ENCODE peak calls at places on chromosomes 12 and 14, in eight cellular contexts. J is AG04450, V is GM10248, H is epithelial cell of esophagus, A is fibroblast of pulmonary artery, R is suprapubic skin, X is GM20000, W is PC-3. T is an unnamed sample.

GRCh38 chr12:131758016-131758739 is 47.3 kb downstream of the SFSWAP start:
- DNase-seq in J (no peak), V (no peak), R (no peak), H (no peak), A (no peak), X (no peak), W (no peak), T (no peak)

GRCh38 chr14:73804636-73805035 is 47.0 kb upstream of the PTGR2 start:
- DNase-seq in A (no peak), H (no peak), R (peak), X (no peak), J (no peak), W (no peak), V (no peak), T (no peak)

GRCh38 chr12:48775299-48775698 is 13.6 kb downstream of the ADCY6 start:
- DNase-seq in V (no peak), A (no peak), J (no peak), R (no peak), H (no peak), W (no peak), X (no peak), T (no peak)

GRCh38 chr14:61258985-61259384 is 22.2 kb downstream of the TMEM30B start:
- DNase-seq in V (no peak), J (no peak), R (no peak), H (no peak), X (no peak), A (peak), W (peak), T (no peak)

GRCh38 chr14:93027810-93028723 is 87.7 kb downstream of the ITPK1 start:
- DNase-seq in X (no peak), H (no peak), J (no peak), R (no peak), A (no peak), W (no peak), V (no peak), T (no peak)

GRCh38 chr14:82313889-82314288 is 780.2 kb upstream of the SEL1L start:
- DNase-seq in A (no peak), W (peak), H (no peak), R (no peak), V (no peak), X (no peak), J (no peak), T (no peak)

GRCh38 chr14:43949410-43949809 is 557.7 kb downstream of the FSCB start:
- DNase-seq in H (no peak), R (no peak), X (no peak), J (no peak), V (no peak), A (no peak), W (no peak), T (no peak)

GRCh38 chr12:52681551-52682380 is 1.6 kb upstream of the KRT1 start:
- DNase-seq in R (no peak), W (no peak), J (no peak), H (no peak), A (no peak), X (no peak), V (no peak), T (no peak)

GRCh38 chr14:75042040-75042439 is 9.2 kb downstream of the MLH3 start:
- DNase-seq in W (no peak), R (no peak), V (no peak), A (no peak), X (no peak), H (no peak), J (no peak), T (no peak)

GRCh38 chr12:122858591-122859302 is 23.5 kb downstream of the HIP1R start:
- DNase-seq in H (no peak), X (no peak), R (no peak), A (no peak), W (no peak), V (no peak), J (no peak), T (no peak)

GRCh38 chr12:113658030-113658655 is 186.5 kb upstream of the LHX5 start:
- DNase-seq in H (peak), X (no peak), R (no peak), W (peak), J (no peak), V (no peak), A (peak), T (no peak)

GRCh38 chr12:121614872-121615467 is 11.4 kb upstream of the ORAI1 start:
- DNase-seq in R (no peak), J (no peak), X (no peak), V (no peak), W (no peak), A (no peak), H (no peak), T (no peak)

GRCh38 chr12:115132145-115132544 is 448.2 kb upstream of the TBX3 start:
- DNase-seq in W (peak), A (peak), H (peak), V (no peak), J (no peak), X (no peak), R (no peak), T (no peak)

GRCh38 chr12:63103489-63104131 is 47.4 kb downstream of the AVPR1A start:
- DNase-seq in H (peak), V (peak), A (peak), W (peak), X (peak), J (no peak), R (no peak), T (peak)

GRCh38 chr12:75954076-75954475 is 77.5 kb downstream of the PHLDA1 start:
- DNase-seq in H (peak), A (peak), V (no peak), R (no peak), W (peak), J (peak), X (no peak), T (no peak)

GRCh38 chr14:64114166-64114565 is 180.0 kb downstream of the ESR2 start:
- DNase-seq in W (no peak), V (no peak), X (no peak), A (peak), J (no peak), R (no peak), H (peak), T (no peak)

GRCh38 chr12:120467439-120467838 is 2.1 kb downstream of the SRSF9 start:
- DNase-seq in X (no peak), J (no peak), H (no peak), A (no peak), V (no peak), R (no peak), W (no peak), T (no peak)

GRCh38 chr12:120469450-120470149 is at the start of gene SRSF9:
- DNase-seq in J (peak), H (peak), V (peak), X (peak), R (peak), W (peak), A (peak), T (peak)

GRCh38 chr12:120468271-120468845 is 1.2 kb downstream of the SRSF9 start:
- DNase-seq in R (no peak), A (peak), H (peak), V (peak), X (peak), W (peak), J (no peak), T (peak)

GRCh38 chr12:120470150-120470817 is 736 bp upstream of the SRSF9 start:
- DNase-seq in V (peak), X (no peak), H (peak), J (no peak), A (peak), R (no peak), W (peak), T (no peak)

GRCh38 chr12:120468846-120469449 is 600 bp downstream of the SRSF9 start:
- DNase-seq in R (no peak), W (no peak), J (no peak), H (no peak), V (peak), A (no peak), X (peak), T (peak)
- TF ChIP-seq CTCF in R (no peak), W (peak), J (peak), H (no peak), V (peak), A (no peak), X (no peak), T (peak)

GRCh38 chr12:102120886-102121285 is 903 bp downstream of the PARPBP start:
- DNase-seq in J (no peak), A (peak), X (peak), R (no peak), H (peak), W (peak), V (peak), T (peak)

GRCh38 chr12:102116392-102116791 is 3.5 kb downstream of the NUP37 start:
- DNase-seq in J (no peak), X (no peak), V (no peak), H (no peak), A (no peak), W (no peak), R (no peak), T (no peak)

GRCh38 chr12:102118874-102119273 is 1.0 kb downstream of the NUP37 start:
- DNase-seq in A (no peak), H (no peak), X (no peak), V (no peak), W (no peak), R (no peak), J (no peak), T (no peak)

GRCh38 chr12:102120564-102120873 is 536 bp downstream of the PARPBP start:
- DNase-seq in W (no peak), V (no peak), H (no peak), A (no peak), X (no peak), R (no peak), J (no peak), T (peak)

GRCh38 chr12:102119674-102120563 is at the start of the genes NUP37 and PARPBP:
- DNase-seq in W (peak), H (peak), V (peak), R (peak), J (peak), A (peak), X (peak), T (peak)
- TF ChIP-seq CTCF in W (no peak), H (no peak), V (peak), R (peak), J (no peak), A (no peak), X (no peak), T (no peak)

DNA sequence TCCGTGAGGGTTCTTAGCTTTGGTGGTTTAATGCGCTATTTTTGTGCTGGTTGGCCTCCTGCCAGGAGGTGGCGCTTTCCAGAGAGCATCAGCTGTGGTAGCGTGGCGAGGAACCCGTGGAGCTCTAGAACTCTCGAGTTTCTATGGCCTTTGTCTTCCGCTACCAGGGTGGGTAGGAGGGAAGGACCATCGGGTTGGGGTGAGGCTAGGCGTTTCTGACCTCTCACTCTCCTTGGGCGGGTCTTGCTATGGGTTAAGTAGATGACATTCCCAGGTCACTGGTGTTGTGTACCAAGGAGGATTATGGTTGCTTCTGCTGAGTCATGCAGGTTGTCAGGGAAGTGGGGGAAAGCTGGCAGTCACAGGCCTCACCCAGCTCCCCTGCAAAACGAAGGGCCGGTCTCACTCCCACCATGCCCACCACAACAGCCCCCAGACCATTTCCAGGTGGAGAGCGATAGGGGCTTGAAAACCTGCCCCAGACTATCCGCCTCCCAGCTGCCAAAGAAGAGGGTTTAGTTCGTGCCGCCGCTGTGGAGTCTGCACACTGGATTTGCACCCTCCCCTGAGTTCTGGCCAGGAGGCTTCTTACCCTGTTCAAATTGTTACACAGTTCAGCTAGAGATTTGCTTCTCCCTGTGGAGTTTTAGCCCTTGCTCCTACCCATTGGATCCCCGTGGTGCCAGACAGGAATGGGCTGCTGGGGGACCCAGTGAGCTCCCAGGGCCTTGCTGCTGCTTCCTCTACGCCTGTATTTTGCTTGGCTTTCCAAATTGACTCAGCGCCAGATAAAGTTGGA is 21.9 kb downstream of the RNFT2 start:
- DNase-seq in J (no peak), A (no peak), V (no peak), W (no peak), R (no peak), X (no peak), H (no peak), T (no peak)
- TF ChIP-seq CTCF in J (no peak), A (no peak), V (no peak), W (no peak), R (no peak), X (no peak), H (no peak), T (peak)

GRCh38 chr12:1913377-1914115 is 4.9 kb downstream of the CACNA2D4 start:
- DNase-seq in X (no peak), H (no peak), J (no peak), W (no peak), V (peak), A (no peak), R (peak), T (peak)
- TF ChIP-seq CTCF in X (no peak), H (no peak), J (no peak), W (no peak), V (no peak), A (no peak), R (no peak), T (no peak)

GRCh38 chr14:56244138-56244789 is 126.1 kb downstream of the PELI2 start:
- DNase-seq in W (peak), X (no peak), J (peak), A (peak), V (no peak), H (peak), R (no peak), T (no peak)

GRCh38 chr14:56248442-56248841 is 130.2 kb downstream of the PELI2 start:
- DNase-seq in H (no peak), J (no peak), W (no peak), V (no peak), X (no peak), A (no peak), R (no peak), T (no peak)

GRCh38 chr14:56243110-56243509 is 124.9 kb downstream of the PELI2 start:
- DNase-seq in W (no peak), J (no peak), H (no peak), V (no peak), R (no peak), X (no peak), A (no peak), T (no peak)

GRCh38 chr14:56247495-56248087 is 129.4 kb downstream of the PELI2 start:
- DNase-seq in J (no peak), X (no peak), H (peak), R (no peak), A (peak), V (no peak), W (peak), T (no peak)
- TF ChIP-seq CTCF in J (peak), X (no peak), H (peak), R (no peak), A (peak), V (peak), W (peak), T (no peak)

GRCh38 chr12:106303202-106303820 is 778 bp downstream of the TCP11L2 start:
- DNase-seq in V (peak), J (no peak), A (peak), R (peak), X (peak), H (peak), W (peak), T (peak)
- TF ChIP-seq CTCF in V (no peak), J (no peak), A (no peak), R (no peak), X (no peak), H (no peak), W (no peak), T (no peak)

GRCh38 chr14:101887219-101887618 is 77.2 kb upstream of the DYNC1H1 start:
- DNase-seq in W (no peak), V (no peak), X (no peak), J (no peak), H (no peak), R (no peak), A (no peak), T (no peak)
- TF ChIP-seq CTCF in W (no peak), V (no peak), X (no peak), J (no peak), H (no peak), R (no peak), A (no peak), T (no peak)

DNA sequence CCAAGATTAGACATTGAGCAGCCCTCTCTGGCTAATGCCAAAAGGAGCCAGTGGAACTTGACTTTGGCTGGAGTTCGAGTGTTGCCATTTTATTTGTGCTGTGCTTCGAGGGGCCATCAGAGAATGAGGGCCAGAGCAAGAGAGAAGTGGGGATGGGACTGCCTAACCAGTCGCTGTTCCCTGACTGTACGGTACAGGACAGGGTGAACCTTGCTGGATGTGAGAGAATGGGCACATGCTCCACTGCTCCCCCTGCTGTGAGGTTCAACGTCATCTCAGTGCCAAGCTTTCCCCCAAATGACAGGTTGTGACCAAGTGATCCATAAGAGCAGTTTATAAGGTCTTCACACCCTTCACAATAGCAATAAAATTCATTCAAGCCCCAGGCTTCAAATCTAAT is 55.1 kb upstream of the BCL11B start:
- DNase-seq in H (no peak), A (no peak), X (no peak), W (no peak), J (no peak), V (peak), R (peak), T (peak)
- TF ChIP-seq CTCF in H (no peak), A (no peak), X (no peak), W (peak), J (no peak), V (no peak), R (no peak), T (peak)

DNA sequence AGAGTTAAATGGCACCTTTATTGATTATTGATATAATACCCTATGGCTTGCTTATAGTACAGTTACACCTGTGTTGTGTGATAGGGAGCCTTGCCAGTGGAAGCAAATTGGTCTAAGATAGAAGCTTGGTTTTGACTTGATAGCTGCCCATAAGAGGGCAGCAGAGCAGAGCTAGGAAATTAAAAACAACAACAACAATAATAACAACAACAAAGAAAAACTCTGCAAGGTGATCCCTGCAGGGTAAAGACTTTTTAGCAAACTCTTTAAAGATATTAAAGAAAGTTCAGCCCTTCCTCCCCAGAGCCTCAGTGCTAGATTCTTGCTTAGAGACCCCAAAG is 18.0 kb upstream of the RNASE10 start:
- DNase-seq in W (no peak), V (no peak), H (peak), R (no peak), X (no peak), A (no peak), J (no peak), T (no peak)
- TF ChIP-seq CTCF in W (peak), V (no peak), H (peak), R (no peak), X (no peak), A (no peak), J (no peak), T (peak)

GRCh38 chr14:50734950-50735697 is 67.0 kb upstream of the SAV1 start:
- DNase-seq in R (no peak), X (no peak), H (peak), A (no peak), J (no peak), V (no peak), W (peak), T (no peak)
- TF ChIP-seq CTCF in R (no peak), X (no peak), H (no peak), A (no peak), J (no peak), V (no peak), W (peak), T (no peak)

T was measured in GM13977.